ENCODE peak calls at places on chromosomes 16 and 17, in four cellular contexts. One of them, this sample, is unnamed.

GRCh38 chr17:38797091-38797490 is 2.3 kb downstream of the PIP4K2B start:
- DNase-seq in glutamatergic neuron: no peak
- DNase-seq in pancreas: no peak
- DNase-seq in lower leg skin: no peak
- DNase-seq in this sample: no peak

GRCh38 chr16:87326151-87326571 is 9.0 kb upstream of the C16orf95 start:
- DNase-seq in glutamatergic neuron: no peak
- DNase-seq in pancreas: no peak
- DNase-seq in lower leg skin: no peak
- DNase-seq in this sample: no peak

GRCh38 chr16:3067929-3068288 is 2.5 kb downstream of the IL32 start:
- DNase-seq in glutamatergic neuron: no peak
- DNase-seq in pancreas: no peak
- DNase-seq in lower leg skin: no peak
- DNase-seq in this sample: no peak

GRCh38 chr17:27351741-27352140 is 57.8 kb downstream of the WSB1 start:
- DNase-seq in glutamatergic neuron: no peak
- DNase-seq in pancreas: no peak
- DNase-seq in lower leg skin: no peak
- DNase-seq in this sample: no peak

GRCh38 chr16:84730406-84731106 is 30.8 kb downstream of the USP10 start:
- DNase-seq in glutamatergic neuron: no peak
- DNase-seq in pancreas: no peak
- DNase-seq in lower leg skin: no peak
- DNase-seq in this sample: peak; percentile 26

GRCh38 chr17:32529604-32530003 is 42.8 kb downstream of the CDK5R1 start:
- DNase-seq in glutamatergic neuron: no peak
- DNase-seq in pancreas: no peak
- DNase-seq in lower leg skin: no peak
- DNase-seq in this sample: no peak

GRCh38 chr16:55001931-55002330 is 71.3 kb downstream of the IRX5 start:
- DNase-seq in glutamatergic neuron: no peak
- DNase-seq in pancreas: no peak
- DNase-seq in lower leg skin: peak; percentile 4
- DNase-seq in this sample: no peak

GRCh38 chr17:8685396-8685795 is 54.9 kb upstream of the MYH10 start:
- DNase-seq in glutamatergic neuron: no peak
- DNase-seq in pancreas: no peak
- DNase-seq in lower leg skin: peak; percentile 20
- DNase-seq in this sample: no peak

GRCh38 chr16:3954411-3954921 is 74.0 kb upstream of the CREBBP start:
- DNase-seq in glutamatergic neuron: no peak
- DNase-seq in pancreas: no peak
- DNase-seq in lower leg skin: no peak
- DNase-seq in this sample: no peak

GRCh38 chr16:9092963-9093477 is 1.6 kb downstream of the HAPSTR1 start:
- DNase-seq in glutamatergic neuron: peak; percentile 61
- DNase-seq in pancreas: peak; percentile 64
- DNase-seq in lower leg skin: peak; percentile 88
- DNase-seq in this sample: peak; percentile 15

GRCh38 chr17:41307647-41308046 is 1.5 kb downstream of the KRTAP16-1 start:
- DNase-seq in glutamatergic neuron: no peak
- DNase-seq in pancreas: no peak
- DNase-seq in lower leg skin: no peak
- DNase-seq in this sample: no peak

GRCh38 chr16:55058576-55058975 is 127.9 kb downstream of the IRX5 start:
- DNase-seq in glutamatergic neuron: no peak
- DNase-seq in pancreas: no peak
- DNase-seq in lower leg skin: peak; percentile 72
- DNase-seq in this sample: no peak

GRCh38 chr17:77555741-77556291 is 402.7 kb upstream of the TNRC6C start:
- DNase-seq in glutamatergic neuron: no peak
- DNase-seq in pancreas: peak; percentile 71
- DNase-seq in lower leg skin: no peak
- DNase-seq in this sample: no peak

GRCh38 chr17:43995150-43995471 is 9.3 kb upstream of the NAGS start:
- DNase-seq in glutamatergic neuron: no peak
- DNase-seq in pancreas: no peak
- DNase-seq in lower leg skin: no peak
- DNase-seq in this sample: no peak
- TF ChIP-seq CTCF in glutamatergic neuron: peak; percentile 54
- TF ChIP-seq CTCF in pancreas: no peak
- TF ChIP-seq CTCF in lower leg skin: no peak
- TF ChIP-seq CTCF in this sample: peak; percentile 59

DNA sequence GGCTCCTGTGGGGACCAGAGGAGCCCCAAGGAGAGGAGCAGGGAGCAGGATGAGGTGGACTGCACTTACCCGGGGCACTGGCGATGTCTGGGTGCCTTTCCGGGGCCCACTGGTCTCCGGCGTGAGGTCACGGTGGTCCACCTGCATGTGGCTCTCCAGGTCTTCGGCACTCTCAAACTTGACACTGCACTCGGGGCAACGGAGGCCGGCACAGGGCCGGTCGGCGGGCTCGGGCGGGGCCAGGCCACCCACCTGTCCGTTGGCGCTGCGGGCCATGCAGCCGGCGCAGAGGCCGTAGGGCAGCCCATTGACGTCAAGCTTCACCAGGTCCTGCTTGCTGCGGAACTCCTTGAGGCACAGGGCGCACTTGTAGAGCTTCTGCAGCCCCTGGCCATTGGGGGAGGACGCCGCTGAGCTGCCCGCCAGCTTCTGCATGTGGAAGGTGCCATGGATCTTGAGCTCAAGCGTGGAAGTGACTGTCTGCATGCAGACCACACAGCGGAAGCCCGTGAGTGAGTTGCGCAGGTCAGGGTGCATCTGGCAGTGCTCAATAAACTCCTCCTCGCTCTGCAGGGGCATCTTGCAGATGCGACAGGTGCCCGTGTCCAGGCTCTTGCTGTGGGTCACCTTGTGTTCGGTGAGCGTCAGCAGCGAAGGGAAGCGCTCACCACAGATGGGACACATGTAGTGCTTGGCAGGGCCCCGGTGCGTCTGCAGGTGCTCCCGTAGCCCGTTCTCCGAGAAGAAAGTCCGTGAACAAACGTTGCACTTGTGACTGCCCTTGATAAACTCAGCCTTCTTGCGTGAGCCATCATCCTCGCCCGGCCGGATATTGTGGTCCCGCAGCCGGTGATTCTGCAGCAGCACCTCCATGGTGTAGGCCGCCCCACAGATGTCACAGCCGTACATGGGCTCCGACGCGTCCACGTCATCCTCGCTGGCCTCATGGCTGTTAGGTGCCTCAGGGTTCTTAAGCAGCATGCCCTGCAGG is 220.0 kb downstream of the ZNF423 start:
- DNase-seq in glutamatergic neuron: no peak
- DNase-seq in pancreas: peak; percentile 44
- DNase-seq in lower leg skin: peak; percentile 79
- DNase-seq in this sample: no peak
- TF ChIP-seq CTCF in glutamatergic neuron: no peak
- TF ChIP-seq CTCF in pancreas: no peak
- TF ChIP-seq CTCF in lower leg skin: no peak
- TF ChIP-seq CTCF in this sample: no peak

GRCh38 chr17:37406635-37407455 is at the start of the genes ACACA and TADA2A:
- DNase-seq in glutamatergic neuron: peak; percentile 78
- DNase-seq in pancreas: peak; percentile 91
- DNase-seq in lower leg skin: peak; percentile 94
- DNase-seq in this sample: peak; percentile 79
- TF ChIP-seq CTCF in glutamatergic neuron: no peak
- TF ChIP-seq CTCF in pancreas: no peak
- TF ChIP-seq CTCF in lower leg skin: no peak
- TF ChIP-seq CTCF in this sample: no peak

GRCh38 chr17:43341705-43342600 is 56.8 kb upstream of the ARL4D start:
- DNase-seq in glutamatergic neuron: no peak
- DNase-seq in pancreas: no peak
- DNase-seq in lower leg skin: no peak
- DNase-seq in this sample: no peak
- TF ChIP-seq CTCF in glutamatergic neuron: no peak
- TF ChIP-seq CTCF in pancreas: no peak
- TF ChIP-seq CTCF in lower leg skin: no peak
- TF ChIP-seq CTCF in this sample: no peak

GRCh38 chr17:73560661-73561060 is 83.6 kb downstream of the SDK2 start:
- DNase-seq in glutamatergic neuron: no peak
- DNase-seq in pancreas: no peak
- DNase-seq in lower leg skin: no peak
- DNase-seq in this sample: no peak

GRCh38 chr17:73559532-73559931 is 84.7 kb downstream of the SDK2 start:
- DNase-seq in glutamatergic neuron: no peak
- DNase-seq in pancreas: no peak
- DNase-seq in lower leg skin: no peak
- DNase-seq in this sample: no peak

GRCh38 chr17:73562896-73563295 is 81.3 kb downstream of the SDK2 start:
- DNase-seq in glutamatergic neuron: no peak
- DNase-seq in pancreas: no peak
- DNase-seq in lower leg skin: no peak
- DNase-seq in this sample: no peak

GRCh38 chr17:73564856-73565255 is 79.4 kb downstream of the SDK2 start:
- DNase-seq in glutamatergic neuron: no peak
- DNase-seq in pancreas: no peak
- DNase-seq in lower leg skin: no peak
- DNase-seq in this sample: no peak

GRCh38 chr17:73561066-73561465 is 83.2 kb downstream of the SDK2 start:
- DNase-seq in glutamatergic neuron: no peak
- DNase-seq in pancreas: no peak
- DNase-seq in lower leg skin: no peak
- DNase-seq in this sample: no peak
- TF ChIP-seq CTCF in glutamatergic neuron: no peak
- TF ChIP-seq CTCF in pancreas: no peak
- TF ChIP-seq CTCF in lower leg skin: no peak
- TF ChIP-seq CTCF in this sample: no peak

DNA sequence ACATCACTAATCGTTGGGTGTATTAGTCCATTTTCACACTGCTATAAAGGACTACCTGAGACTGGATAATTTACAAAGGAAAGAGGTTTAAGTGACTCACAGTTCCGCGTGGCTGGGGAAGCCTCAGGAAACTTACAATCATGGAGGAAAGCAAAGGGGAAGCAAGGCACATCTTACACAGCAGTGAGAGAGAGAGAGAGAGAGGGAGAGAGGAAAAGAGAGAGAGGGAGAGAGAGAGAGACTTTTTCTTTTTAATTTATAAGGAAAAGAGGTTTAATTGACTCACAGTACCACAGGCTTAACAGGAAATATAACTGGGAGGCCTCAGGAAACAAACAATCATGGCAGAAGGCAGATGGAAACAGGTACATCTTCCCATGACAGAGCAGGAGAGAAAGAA is 41.7 kb downstream of the CNGB1 start:
- DNase-seq in glutamatergic neuron: no peak
- DNase-seq in pancreas: no peak
- DNase-seq in lower leg skin: no peak
- DNase-seq in this sample: no peak
- TF ChIP-seq CTCF in glutamatergic neuron: no peak
- TF ChIP-seq CTCF in pancreas: no peak
- TF ChIP-seq CTCF in lower leg skin: no peak
- TF ChIP-seq CTCF in this sample: no peak

GRCh38 chr16:67833418-67834241 is 8.5 kb upstream of the THAP11 start:
- DNase-seq in glutamatergic neuron: peak; percentile 98
- DNase-seq in pancreas: peak; percentile 93
- DNase-seq in lower leg skin: peak; percentile 99
- DNase-seq in this sample: peak; percentile 93
- TF ChIP-seq CTCF in glutamatergic neuron: no peak
- TF ChIP-seq CTCF in pancreas: no peak
- TF ChIP-seq CTCF in lower leg skin: no peak
- TF ChIP-seq CTCF in this sample: no peak

GRCh38 chr16:30380072-30380471 is 2.3 kb downstream of the SEPTIN1 start:
- DNase-seq in glutamatergic neuron: no peak
- DNase-seq in pancreas: no peak
- DNase-seq in lower leg skin: no peak
- DNase-seq in this sample: no peak
- TF ChIP-seq CTCF in glutamatergic neuron: no peak
- TF ChIP-seq CTCF in pancreas: no peak
- TF ChIP-seq CTCF in lower leg skin: no peak
- TF ChIP-seq CTCF in this sample: no peak

This sample was measured in endothelial cell.